ENCODE peak calls at places on chromosomes 12 and 14, in four cellular contexts. One of them, this sample, is unnamed.

GRCh38 chr14:29752221-29752923 is 175.3 kb downstream of the PRKD1 start:
- DNase-seq in NCI-H226: no peak
- DNase-seq in CD8-positive, alpha-beta T cell: no peak
- DNase-seq in Caki2: no peak
- DNase-seq in this sample: no peak

GRCh38 chr12:48556631-48557030 is 13.2 kb downstream of the LALBA start:
- DNase-seq in NCI-H226: no peak
- DNase-seq in CD8-positive, alpha-beta T cell: no peak
- DNase-seq in Caki2: no peak
- DNase-seq in this sample: no peak

GRCh38 chr12:42761601-42762350 is 172.2 kb upstream of the PRICKLE1 start:
- DNase-seq in NCI-H226: peak
- DNase-seq in CD8-positive, alpha-beta T cell: no peak
- DNase-seq in Caki2: no peak
- DNase-seq in this sample: no peak

GRCh38 chr14:95555053-95555452 is 20.2 kb downstream of the GLRX5 start:
- DNase-seq in NCI-H226: no peak
- DNase-seq in CD8-positive, alpha-beta T cell: no peak
- DNase-seq in Caki2: no peak
- DNase-seq in this sample: no peak

GRCh38 chr14:23365353-23366162 is 586 bp upstream of the EFS start:
- DNase-seq in NCI-H226: no peak
- DNase-seq in CD8-positive, alpha-beta T cell: no peak
- DNase-seq in Caki2: no peak
- DNase-seq in this sample: no peak

GRCh38 chr12:40921563-40922163 is 229.4 kb downstream of the CNTN1 start:
- DNase-seq in NCI-H226: no peak
- DNase-seq in CD8-positive, alpha-beta T cell: no peak
- DNase-seq in Caki2: peak
- DNase-seq in this sample: peak

GRCh38 chr12:78210894-78211302 is 380.2 kb downstream of the NAV3 start:
- DNase-seq in NCI-H226: peak
- DNase-seq in CD8-positive, alpha-beta T cell: no peak
- DNase-seq in Caki2: peak
- DNase-seq in this sample: peak

GRCh38 chr12:51897181-51897580 is 9.3 kb downstream of the ANKRD33 start:
- DNase-seq in NCI-H226: no peak
- DNase-seq in CD8-positive, alpha-beta T cell: no peak
- DNase-seq in Caki2: no peak
- DNase-seq in this sample: no peak

GRCh38 chr12:82867782-82868505 is 181.2 kb downstream of the TMTC2 start:
- DNase-seq in NCI-H226: no peak
- DNase-seq in CD8-positive, alpha-beta T cell: no peak
- DNase-seq in Caki2: no peak
- DNase-seq in this sample: no peak

GRCh38 chr12:77571127-77571526 is 259.6 kb upstream of the NAV3 start:
- DNase-seq in NCI-H226: no peak
- DNase-seq in CD8-positive, alpha-beta T cell: no peak
- DNase-seq in Caki2: no peak
- DNase-seq in this sample: peak

GRCh38 chr12:2003676-2004112 is 563 bp downstream of the DCP1B start:
- DNase-seq in NCI-H226: no peak
- DNase-seq in CD8-positive, alpha-beta T cell: no peak
- DNase-seq in Caki2: no peak
- DNase-seq in this sample: no peak

This sample was measured in amniotic epithelial cell.